ENCODE peak calls at places on chromosomes 13 and 19, in ten cellular contexts. G is stromal cell of bone marrow; L is stomach; E is BE2C; D is CD4-positive, CD25-positive, alpha-beta regulatory T cell; P is iris pigment epithelial cell; Q is SHP77; O is natural killer cell treated with Interleukin-12 subunit alpha and Interleukin-12 subunit beta and Interleukin-15 and Interleukin-18, amount 100 ng/mL, for 72 hours; R is fibroblast of the aortic adventitia; C is right atrium auricular region. U is an unnamed sample.

GRCh38 chr19:1183543-1184172 is 9.6 kb upstream of the SBNO2 start:
- DNase-seq in G (no peak), L (peak), E (no peak), D (no peak), P (peak), Q (no peak), O (no peak), R (no peak), C (no peak), U (no peak)

GRCh38 chr13:110912651-110913051 is 2.2 kb downstream of the ANKRD10 start:
- DNase-seq in G (peak), L (no peak), E (no peak), D (no peak), P (peak), Q (no peak), O (no peak), R (peak), C (no peak), U (no peak)

GRCh38 chr13:79194272-79194671 is 211.8 kb downstream of the RBM26 start:
- DNase-seq in G (no peak), L (no peak), E (no peak), D (peak), P (no peak), Q (no peak), O (peak), R (no peak), C (no peak), U (peak)

GRCh38 chr19:1010586-1011510 is 10.1 kb downstream of the TMEM259 start:
- DNase-seq in G (no peak), L (no peak), E (no peak), D (no peak), P (no peak), Q (no peak), O (no peak), R (no peak), C (no peak), U (no peak)

GRCh38 chr19:34480971-34481821 is at the start of gene WTIP:
- DNase-seq in G (peak), L (peak), E (no peak), D (no peak), P (peak), Q (no peak), O (no peak), R (peak), C (no peak), U (no peak)

GRCh38 chr19:38434549-38435051 is 1.1 kb downstream of the RYR1 start:
- DNase-seq in G (no peak), L (no peak), E (no peak), D (no peak), P (no peak), Q (no peak), O (no peak), R (no peak), C (no peak), U (no peak)

GRCh38 chr13:31807090-31807541 is 67.8 kb downstream of the RXFP2 start:
- DNase-seq in G (no peak), L (no peak), E (peak), D (peak), P (peak), Q (no peak), O (peak), R (no peak), C (no peak), U (no peak)

GRCh38 chr19:58021541-58022282 is 12.1 kb upstream of the ZSCAN1 start:
- DNase-seq in G (peak), L (no peak), E (peak), D (peak), P (peak), Q (no peak), O (peak), R (peak), C (peak), U (peak)

GRCh38 chr19:48436586-48436985 is 9.2 kb upstream of the GRWD1 start:
- DNase-seq in G (no peak), L (no peak), E (no peak), D (no peak), P (no peak), Q (no peak), O (no peak), R (no peak), C (no peak), U (no peak)

GRCh38 chr13:78194904-78195639 is 276.4 kb upstream of the EDNRB start:
- DNase-seq in G (no peak), L (no peak), E (no peak), D (no peak), P (peak), Q (no peak), O (no peak), R (peak), C (no peak), U (no peak)

GRCh38 chr19:5817218-5817617 is 12.4 kb downstream of the NRTN start:
- DNase-seq in G (no peak), L (no peak), E (no peak), D (no peak), P (no peak), Q (no peak), O (no peak), R (no peak), C (no peak), U (no peak)

GRCh38 chr19:2549701-2550191 is 73.8 kb downstream of the GADD45B start:
- DNase-seq in G (peak), L (peak), E (no peak), D (no peak), P (peak), Q (no peak), O (no peak), R (peak), C (peak), U (no peak)

U was measured in naive B cell.